ENCODE peak calls at places on chromosomes 2 and 18, in five cellular contexts. L is fibroblast of gingiva; J is stimulated activated CD4-positive, alpha-beta T cell treated with anti-CD3 and anti-CD28 coated beads, Interleukin-2, amount 100 ng/mL, for 48 hours; H is ovary; V is GOT3. K is an unnamed sample.

GRCh38 chr2:61151434-61151833 is 10.6 kb upstream of the C2orf74 start:
- DNase-seq in L (no peak), J (no peak), H (no peak), V (no peak), K (no peak)

GRCh38 chr2:273338-273737 is 8.6 kb downstream of the ACP1 start:
- DNase-seq in L (no peak), J (no peak), H (no peak), V (no peak), K (no peak)

GRCh38 chr18:48827321-48828200 is 123.2 kb downstream of the SMAD7 start:
- DNase-seq in L (peak), J (no peak), H (peak), V (no peak), K (peak)

GRCh38 chr2:181999255-181999654 is 13.6 kb downstream of the PPP1R1C start:
- DNase-seq in L (no peak), J (no peak), H (no peak), V (no peak), K (no peak)

GRCh38 chr2:15685143-15685542 is 93.5 kb downstream of the DDX1 start:
- DNase-seq in L (no peak), J (no peak), H (no peak), V (no peak), K (no peak)

GRCh38 chr18:61286867-61287266 is 46.4 kb upstream of the CDH20 start:
- DNase-seq in L (no peak), J (no peak), H (no peak), V (no peak), K (no peak)

GRCh38 chr2:74843371-74844298 is 9.7 kb downstream of the HK2 start:
- DNase-seq in L (peak), J (no peak), H (no peak), V (no peak), K (no peak)

GRCh38 chr2:10144771-10145518 is 22.4 kb downstream of the RRM2 start:
- DNase-seq in L (no peak), J (no peak), H (peak), V (no peak), K (no peak)

GRCh38 chr18:35588995-35589394 is 7.5 kb downstream of the GALNT1 start:
- DNase-seq in L (no peak), J (no peak), H (no peak), V (no peak), K (no peak)

GRCh38 chr2:31387850-31388249 is 26.7 kb downstream of the XDH start:
- DNase-seq in L (no peak), J (no peak), H (no peak), V (no peak), K (no peak)

GRCh38 chr2:96895709-96896651 is 26.1 kb upstream of the SEMA4C start:
- DNase-seq in L (no peak), J (no peak), H (peak), V (no peak), K (no peak)

GRCh38 chr2:240558229-240558885 is 569 bp upstream of the ANKMY1 start:
- DNase-seq in L (no peak), J (no peak), H (no peak), V (no peak), K (no peak)

GRCh38 chr18:23003289-23003688 is 70.2 kb downstream of the RBBP8 start:
- DNase-seq in L (no peak), J (no peak), H (no peak), V (no peak), K (no peak)

GRCh38 chr18:63348508-63349136 is 18.4 kb downstream of the KDSR start:
- DNase-seq in L (no peak), J (no peak), H (no peak), V (no peak), K (no peak)

GRCh38 chr18:10313016-10313342 is 141.5 kb upstream of the APCDD1 start:
- DNase-seq in L (no peak), J (no peak), H (no peak), V (no peak), K (no peak)

GRCh38 chr18:48330016-48330991 is 78.9 kb downstream of the ZBTB7C start:
- DNase-seq in L (no peak), J (no peak), H (no peak), V (no peak), K (no peak)

GRCh38 chr18:25726278-25726677 is 364.1 kb downstream of the SS18 start:
- DNase-seq in L (peak), J (no peak), H (no peak), V (no peak), K (no peak)

GRCh38 chr18:32732165-32732564 is 40.7 kb downstream of the KLHL14 start:
- DNase-seq in L (no peak), J (no peak), H (no peak), V (no peak), K (no peak)

GRCh38 chr2:232235716-232236115 is 142.8 kb upstream of the ALPP start:
- DNase-seq in L (no peak), J (no peak), H (no peak), V (no peak), K (no peak)

GRCh38 chr2:176763111-176763510 is 449.5 kb upstream of the HNRNPA3 start:
- DNase-seq in L (no peak), J (no peak), H (no peak), V (no peak), K (no peak)